ENCODE peak calls at places on chromosomes 3 and 15, in ten cellular contexts. Z is fibroblast of pulmonary artery; Q is dorsolateral prefrontal cortex; L is left ventricle myocardium inferior; D is AG04449; J is NB4; I is CD8-positive, alpha-beta T cell; V is heart right ventricle; Y is BJ; P is bronchial epithelial cell. H is an unnamed sample.

GRCh38 chr15:56786966-56787365 is 53.7 kb upstream of the ZNF280D start:
- DNase-seq in Z (no peak), Q (no peak), L (no peak), D (no peak), J (no peak), I (no peak), V (no peak), Y (no peak), P (no peak), H (no peak)

GRCh38 chr3:151900460-151900859 is 27.0 kb downstream of the SUCNR1 start:
- DNase-seq in Z (no peak), Q (no peak), L (no peak), D (no peak), J (no peak), I (no peak), V (no peak), Y (no peak), P (no peak), H (no peak)

GRCh38 chr15:52789601-52790165 is 453 bp downstream of the ONECUT1 start:
- DNase-seq in Z (peak; percentile 16), Q (no peak), L (no peak), D (no peak), J (peak; percentile 23), I (no peak), V (no peak), Y (no peak), P (no peak), H (no peak)

GRCh38 chr3:139564290-139564861 is 24.8 kb upstream of the RBP1 start:
- DNase-seq in Z (peak; percentile 13), Q (no peak), L (no peak), D (no peak), J (peak; percentile 3), I (no peak), V (no peak), Y (no peak), P (peak; percentile 26), H (no peak)

GRCh38 chr3:139111392-139112229 is 66.9 kb upstream of the PRR23C start:
- DNase-seq in Z (peak; percentile 72), Q (peak; percentile 80), L (peak; percentile 45), D (no peak), J (peak; percentile 79), I (peak; percentile 7), V (peak; percentile 53), Y (no peak), P (peak; percentile 33), H (no peak)

GRCh38 chr3:4688411-4688810 is 195.3 kb downstream of the ITPR1 start:
- DNase-seq in Z (peak; percentile 11), Q (no peak), L (no peak), D (no peak), J (no peak), I (no peak), V (no peak), Y (no peak), P (no peak), H (no peak)

GRCh38 chr3:160617636-160618035 is 52.3 kb upstream of the KPNA4 start:
- DNase-seq in Z (no peak), Q (no peak), L (no peak), D (no peak), J (no peak), I (no peak), V (no peak), Y (no peak), P (no peak), H (no peak)

GRCh38 chr3:67858492-67858891 is 204.1 kb upstream of the SUCLG2 start:
- DNase-seq in Z (no peak), Q (no peak), L (no peak), D (no peak), J (no peak), I (no peak), V (no peak), Y (no peak), P (no peak), H (no peak)

GRCh38 chr15:40340038-40340739 is 550 bp downstream of the CCDC9B start:
- DNase-seq in Z (peak; percentile 82), Q (peak; percentile 68), L (peak; percentile 90), D (no peak), J (no peak), I (no peak), V (peak; percentile 93), Y (no peak), P (no peak), H (peak; percentile 54)

GRCh38 chr15:70111203-70112017 is 13.7 kb upstream of the TLE3 start:
- DNase-seq in Z (peak; percentile 88), Q (peak; percentile 74), L (peak; percentile 81), D (no peak), J (peak; percentile 68), I (no peak), V (peak; percentile 90), Y (no peak), P (no peak), H (peak; percentile 49)

GRCh38 chr15:95405447-95405846 is 925.1 kb upstream of the NR2F2 start:
- DNase-seq in Z (peak; percentile 54), Q (no peak), L (no peak), D (no peak), J (no peak), I (no peak), V (no peak), Y (no peak), P (no peak), H (no peak)

GRCh38 chr3:25820372-25820771 is 30.5 kb downstream of the OXSM start:
- DNase-seq in Z (peak; percentile 96), Q (no peak), L (no peak), D (peak; percentile 91), J (no peak), I (no peak), V (peak; percentile 10), Y (peak; percentile 80), P (peak; percentile 81), H (peak; percentile 60)

GRCh38 chr15:63502843-63503738 is 1.3 kb upstream of the USP3 start:
- DNase-seq in Z (peak; percentile 98), Q (peak; percentile 65), L (peak; percentile 88), D (no peak), J (peak; percentile 99), I (peak; percentile 47), V (peak; percentile 86), Y (peak; percentile 76), P (peak; percentile 88), H (peak; percentile 83)
- TF ChIP-seq CTCF in Z (no peak), Q (no peak), L (no peak), D (no peak), J (no peak), I (no peak), V (no peak), Y (peak; percentile 2), P (no peak), H (no peak)

GRCh38 chr3:40321818-40322217 is 12.3 kb downstream of the EIF1B start:
- DNase-seq in Z (no peak), Q (no peak), L (no peak), D (no peak), J (no peak), I (no peak), V (no peak), Y (no peak), P (no peak), H (no peak)
- TF ChIP-seq CTCF in Z (no peak), Q (no peak), L (no peak), D (no peak), J (no peak), I (no peak), V (no peak), Y (no peak), P (no peak), H (no peak)

GRCh38 chr15:36210426-36210825 is 369.0 kb upstream of the CDIN1 start:
- DNase-seq in Z (no peak), Q (no peak), L (no peak), D (no peak), J (no peak), I (no peak), V (no peak), Y (no peak), P (no peak), H (no peak)

DNA sequence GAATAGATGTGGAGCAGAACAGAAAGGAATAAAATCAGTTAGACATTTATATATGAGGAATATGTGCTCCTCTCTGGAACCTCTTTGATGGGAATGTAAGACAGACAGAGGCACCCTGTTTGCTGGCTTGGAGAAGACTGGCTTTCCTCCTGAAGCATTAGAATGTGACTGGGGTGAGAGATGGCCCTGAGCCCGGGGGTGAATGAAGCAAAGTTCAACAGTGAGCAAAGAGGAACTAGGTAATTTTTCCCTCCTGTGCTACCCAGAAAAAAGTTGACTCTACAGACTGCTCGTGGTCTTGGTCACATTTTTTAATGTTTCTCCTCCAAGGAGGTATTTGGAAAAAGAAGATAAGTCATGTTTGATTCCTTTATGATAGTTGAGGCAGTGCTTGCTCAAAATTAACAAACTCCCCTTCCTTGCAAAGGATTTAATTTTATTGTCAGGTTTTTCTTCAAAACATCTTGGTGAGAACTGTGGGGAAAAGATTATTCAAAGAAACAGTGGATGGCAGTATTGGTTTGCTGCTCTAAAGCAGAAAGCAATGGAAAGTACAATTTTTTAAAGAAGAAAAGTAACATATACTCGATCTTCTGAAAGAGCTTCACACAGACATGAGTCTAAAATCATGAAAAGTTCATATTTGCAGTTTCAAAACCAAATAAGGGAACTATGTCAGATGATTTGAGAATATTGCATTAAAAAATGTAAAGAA is 370.4 kb upstream of the CDIN1 start:
- DNase-seq in Z (peak; percentile 29), Q (no peak), L (no peak), D (no peak), J (no peak), I (no peak), V (no peak), Y (no peak), P (no peak), H (no peak)
- TF ChIP-seq CTCF in Z (peak; percentile 18), Q (no peak), L (no peak), D (no peak), J (no peak), I (no peak), V (no peak), Y (peak; percentile 22), P (no peak), H (peak; percentile 26)

DNA sequence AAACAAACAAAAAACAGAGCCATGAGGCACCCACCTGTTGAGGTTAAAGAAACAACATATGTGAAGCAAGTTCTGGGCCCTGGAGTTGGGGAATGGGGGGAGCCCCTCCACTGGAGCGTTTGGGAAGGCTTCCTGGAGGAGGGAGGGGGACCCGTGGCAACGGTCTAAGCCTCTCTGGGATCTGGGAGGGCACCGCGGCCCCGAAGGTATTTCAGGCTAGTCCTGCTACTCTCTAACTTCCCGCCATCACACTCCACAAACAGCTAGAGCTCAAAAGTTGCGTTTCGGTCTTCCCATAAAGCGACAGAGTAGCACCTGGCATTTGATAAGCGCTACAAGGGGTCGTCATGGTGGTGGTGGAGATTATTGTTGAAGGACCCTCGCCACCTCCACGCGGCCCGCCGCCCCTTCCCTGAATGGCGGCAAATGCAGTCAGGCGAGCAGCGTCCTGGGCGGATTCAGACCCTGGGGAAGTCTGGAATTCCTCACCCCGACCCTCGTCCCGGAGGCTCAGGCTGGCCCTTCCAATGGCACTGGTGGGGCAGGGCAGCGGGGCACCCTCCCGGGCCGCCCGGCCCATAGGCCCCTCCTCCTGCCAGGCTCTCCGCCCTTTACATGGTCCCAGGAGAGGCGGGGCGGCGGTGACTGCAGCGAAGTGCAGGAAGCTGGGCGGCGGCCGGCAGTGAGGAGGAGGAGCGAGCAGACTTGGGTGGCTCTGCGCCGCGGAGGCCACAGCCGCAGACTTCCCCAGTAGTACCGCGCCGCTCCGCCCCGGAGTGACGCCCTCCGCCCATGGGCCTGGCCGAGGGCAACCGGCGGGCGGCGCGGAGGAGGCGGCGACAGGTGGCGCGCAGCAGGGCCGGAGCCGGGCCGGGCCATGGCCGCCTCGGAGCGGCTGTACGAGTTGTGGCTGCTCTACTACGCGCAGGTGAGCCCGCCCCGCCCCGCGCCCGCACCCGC is at the start of gene NBEAL2:
- DNase-seq in Z (peak; percentile 92), Q (peak; percentile 82), L (peak; percentile 98), D (peak; percentile 28), J (peak; percentile 97), I (peak; percentile 90), V (peak; percentile 96), Y (peak; percentile 33), P (peak; percentile 82), H (peak; percentile 76)
- TF ChIP-seq CTCF in Z (no peak), Q (peak; percentile 10), L (peak; percentile 29), D (no peak), J (no peak), I (no peak), V (peak; percentile 20), Y (no peak), P (no peak), H (no peak)

H was measured in AG09319.